ENCODE peak calls at places on chromosomes 6 and 20, in six cellular contexts. J is left ventricle myocardium superior, V is activated T-cell treated with anti-CD3 and anti-CD28 coated beads for 4 hours, R is NCI-H69, I is GM06990, X is NCI-H2029 treated with DMSO at 0.1 percent for 48 hours. G is an unnamed sample.

GRCh38 chr6:106732541-106732940 is 103.2 kb downstream of the QRSL1 start:
- DNase-seq in X (no peak), J (no peak), V (no peak), R (no peak), I (no peak), G (no peak)

GRCh38 chr6:33789550-33789895 is 593 bp upstream of the LEMD2 start:
- DNase-seq in R (no peak), I (no peak), V (no peak), J (no peak), X (no peak), G (no peak)

GRCh38 chr6:34460796-34461507 is 4.9 kb upstream of the PACSIN1 start:
- DNase-seq in V (no peak), X (no peak), R (peak), J (no peak), I (no peak), G (no peak)

GRCh38 chr20:53608456-53609413 is 15.1 kb upstream of the ZNF217 start:
- DNase-seq in I (peak), R (no peak), X (no peak), J (peak), V (no peak), G (no peak)

GRCh38 chr6:51535327-51535726 is 552.1 kb downstream of the PKHD1 start:
- DNase-seq in V (no peak), I (no peak), R (peak), J (no peak), X (no peak), G (no peak)

GRCh38 chr6:15378272-15378671 is 132.4 kb downstream of the JARID2 start:
- DNase-seq in X (no peak), I (no peak), J (no peak), R (no peak), V (no peak), G (no peak)

GRCh38 chr20:47099093-47099492 is 204.4 kb downstream of the EYA2 start:
- DNase-seq in J (no peak), X (no peak), R (no peak), V (no peak), I (no peak), G (no peak)

GRCh38 chr20:63056236-63057132 is 49.7 kb upstream of the BHLHE23 start:
- DNase-seq in I (no peak), R (peak), J (peak), X (peak), V (peak), G (peak)

GRCh38 chr6:44058617-44059358 is 68.5 kb downstream of the MRPL14 start:
- DNase-seq in X (no peak), R (no peak), J (peak), V (no peak), I (peak), G (peak)

GRCh38 chr6:1388081-1388926 is 1.1 kb upstream of the FOXF2 start:
- DNase-seq in V (no peak), R (peak), J (no peak), X (no peak), I (no peak), G (peak)

G was measured in GM13976.